ENCODE peak calls at places on chromosomes 4 and X, in seven cellular contexts. N is tibial nerve, K is IMR-90, D is stomach, G is upper lobe of left lung, X is ovary, W is NB4. S is an unnamed sample.

GRCh38 chr4:6420972-6421371 is 51.4 kb downstream of the PPP2R2C start:
- DNase-seq in G (no peak), N (no peak), D (no peak), K (no peak), X (no peak), W (no peak), S (no peak)

GRCh38 chr4:138891610-138892009 is 124.0 kb upstream of the NOCT start:
- DNase-seq in X (no peak), W (no peak), K (no peak), G (no peak), N (no peak), D (no peak), S (no peak)

GRCh38 chr4:185115827-185116232 is 27.2 kb upstream of the SLC25A4 start:
- DNase-seq in G (peak), N (no peak), W (peak), D (peak), K (peak), X (peak), S (no peak)

GRCh38 chr4:156948133-156948532 is 23.5 kb downstream of the PDGFC start:
- DNase-seq in K (no peak), G (no peak), N (no peak), D (no peak), W (no peak), X (no peak), S (no peak)

GRCh38 chr4:13888112-13888511 is 260.6 kb upstream of the BOD1L1 start:
- DNase-seq in K (peak), X (no peak), D (no peak), W (no peak), N (no peak), G (no peak), S (no peak)

GRCh38 chr4:146072381-146072780 is 103.1 kb upstream of the LSM6 start:
- DNase-seq in D (no peak), K (no peak), N (no peak), X (no peak), G (no peak), W (peak), S (no peak)

GRCh38 chrX:331145-331771 is 12.7 kb upstream of the GTPBP6 start:
- DNase-seq in N (no peak), X (no peak), K (peak), D (no peak), W (peak), G (no peak), S (no peak)

GRCh38 chrX:9566150-9566621 is 101.3 kb downstream of the TBL1X start:
- DNase-seq in W (no peak), K (peak), D (peak), G (peak), N (peak), X (peak), S (no peak)

GRCh38 chrX:104665691-104666090 is 99.7 kb downstream of the IL1RAPL2 start:
- DNase-seq in K (no peak), X (no peak), W (no peak), G (no peak), N (no peak), D (no peak), S (no peak)

GRCh38 chrX:77617206-77617605 is 168.8 kb downstream of the ATRX start:
- DNase-seq in N (no peak), K (no peak), X (no peak), D (no peak), G (no peak), W (no peak), S (no peak)

GRCh38 chrX:34629572-34629971 is 27.5 kb downstream of the TMEM47 start:
- DNase-seq in W (no peak), N (peak), X (no peak), D (no peak), G (no peak), K (no peak), S (no peak)

GRCh38 chr4:10098770-10099139 is 17.8 kb downstream of the WDR1 start:
- DNase-seq in K (peak), N (no peak), D (no peak), X (no peak), W (peak), G (no peak), S (no peak)

GRCh38 chrX:115400960-115401359 is 111.4 kb downstream of the LUZP4 start:
- DNase-seq in N (no peak), X (no peak), K (no peak), D (no peak), G (no peak), W (no peak), S (no peak)

GRCh38 chrX:104255465-104255864 is 732 bp upstream of the ESX1 start:
- DNase-seq in W (no peak), D (no peak), X (no peak), N (no peak), G (no peak), K (no peak), S (no peak)

GRCh38 chrX:101744085-101744484 is 84.4 kb upstream of the ARMCX2 start:
- DNase-seq in G (no peak), N (no peak), W (no peak), X (no peak), K (no peak), D (no peak), S (no peak)

GRCh38 chr4:104906274-104906673 is 240.4 kb upstream of the TET2 start:
- DNase-seq in N (no peak), W (no peak), D (no peak), G (no peak), X (no peak), K (no peak), S (no peak)

GRCh38 chr4:91827914-91828313 is 475.9 kb upstream of the GRID2 start:
- DNase-seq in X (no peak), N (no peak), W (no peak), K (no peak), G (no peak), D (no peak), S (no peak)

GRCh38 chr4:177349191-177349590 is 39.5 kb downstream of the NEIL3 start:
- DNase-seq in X (no peak), G (no peak), W (no peak), K (no peak), N (no peak), D (no peak), S (no peak)

GRCh38 chr4:108941914-108942379 is 179.1 kb upstream of the ETNPPL start:
- DNase-seq in N (no peak), X (no peak), K (no peak), D (no peak), G (no peak), W (peak), S (no peak)

GRCh38 chr4:109040441-109040840 is 262.0 kb downstream of the COL25A1 start:
- DNase-seq in W (peak), X (no peak), G (no peak), N (no peak), D (no peak), K (no peak), S (no peak)

GRCh38 chr4:128974203-128974602 is 119.1 kb downstream of the SCLT1 start:
- DNase-seq in K (peak), G (no peak), X (no peak), D (no peak), N (no peak), W (no peak), S (no peak)

GRCh38 chrX:70554948-70555347 is 110.3 kb downstream of the DLG3 start:
- DNase-seq in K (no peak), W (no peak), X (no peak), N (no peak), G (no peak), D (no peak), S (no peak)

GRCh38 chr4:177448850-177449249 is 6.6 kb upstream of the AGA start:
- DNase-seq in D (no peak), N (no peak), K (peak), W (no peak), X (no peak), G (no peak), S (no peak)

GRCh38 chrX:2484721-2485459 is 15.9 kb downstream of the DHRSX start:
- DNase-seq in W (no peak), X (peak), K (peak), G (no peak), N (peak), D (no peak), S (no peak)

GRCh38 chrX:63713510-63713909 is 71.5 kb downstream of the ARHGEF9 start:
- DNase-seq in X (no peak), W (no peak), N (no peak), K (peak), D (no peak), G (peak), S (no peak)

GRCh38 chrX:10797493-10797892 is 177.1 kb upstream of the MID1 start:
- DNase-seq in N (no peak), G (no peak), W (no peak), X (no peak), K (peak), D (no peak), S (no peak)

GRCh38 chr4:120918788-120919187 is 3.7 kb downstream of the PRDM5 start:
- DNase-seq in G (peak), D (no peak), W (no peak), X (no peak), N (no peak), K (peak), S (no peak)

GRCh38 chr4:74996996-74997395 is 64.1 kb downstream of the PARM1 start:
- DNase-seq in W (no peak), K (no peak), D (no peak), X (no peak), G (no peak), N (no peak), S (no peak)

DNA sequence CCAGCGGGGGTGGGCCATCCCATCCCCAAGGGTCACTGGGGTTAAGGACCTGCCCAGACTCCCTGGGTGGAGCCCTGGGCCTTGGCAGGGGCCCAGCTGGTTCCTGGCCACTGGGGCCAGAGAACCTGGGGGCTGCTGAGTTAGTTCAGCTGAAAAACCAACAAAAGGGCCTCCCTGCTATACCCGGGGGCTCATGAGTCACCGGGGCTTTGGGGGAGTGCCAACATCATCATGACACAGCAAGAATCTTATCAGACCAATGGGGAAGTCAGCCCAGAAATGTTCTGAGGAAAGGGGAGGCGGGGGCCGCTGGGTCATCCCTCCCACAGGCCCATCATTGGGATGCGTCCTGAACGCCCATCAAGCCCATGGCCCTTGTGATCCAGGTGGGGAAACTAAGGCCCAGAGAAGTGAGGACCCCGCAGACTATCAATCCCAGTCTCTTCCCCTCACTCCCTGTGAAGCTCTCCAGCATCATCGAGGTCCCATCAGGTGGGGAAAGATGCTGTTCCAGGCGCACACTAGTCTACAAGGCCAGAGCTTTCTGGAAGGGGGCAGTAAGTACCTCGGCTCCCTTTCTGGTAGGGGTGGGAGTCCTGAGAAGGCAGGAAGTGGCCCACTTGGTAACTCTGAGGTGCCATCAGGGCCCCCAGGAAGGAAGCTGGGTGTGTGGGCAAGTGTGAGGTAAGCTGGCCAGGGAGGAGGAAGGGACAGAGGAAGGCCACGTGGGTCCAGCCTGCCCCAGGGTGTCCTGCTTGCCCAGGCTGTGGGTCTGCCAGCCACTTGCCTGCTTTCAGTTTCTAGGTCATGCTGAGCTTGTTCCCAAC is 4.5 kb downstream of the G6PD start:
- DNase-seq in K (peak), G (peak), X (peak), D (peak), W (peak), N (peak), S (no peak)
- TF ChIP-seq POLR2A in K (no peak), G (no peak), X (no peak), D (no peak), W (no peak), N (no peak), S (no peak)

DNA sequence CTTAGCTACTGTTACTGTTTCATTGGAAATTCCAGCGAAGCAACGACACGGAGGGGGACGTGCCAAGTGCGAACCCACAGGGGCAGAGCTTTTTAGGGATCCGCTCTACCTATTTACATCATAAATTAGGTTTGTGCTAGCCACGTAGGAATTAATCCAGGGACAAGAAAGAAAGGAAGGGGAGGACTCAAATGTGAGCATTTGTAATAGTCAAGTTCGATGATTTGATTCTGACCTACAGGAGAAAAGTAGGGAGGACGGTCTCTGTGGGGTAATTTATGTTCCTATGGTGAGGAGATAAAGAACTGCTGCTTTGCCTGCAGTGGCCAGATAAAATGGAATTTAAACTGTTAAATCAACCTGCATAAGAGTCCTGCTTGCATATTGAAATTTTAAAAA is 1.7 kb downstream of the INTS6L start:
- DNase-seq in G (no peak), D (no peak), W (no peak), N (no peak), X (no peak), K (no peak), S (no peak)
- TF ChIP-seq POLR2A in G (no peak), D (no peak), W (peak), N (no peak), X (no peak), K (no peak), S (no peak)

GRCh38 chr4:78732332-78733104 is 43.6 kb upstream of the BMP2K start:
- DNase-seq in W (no peak), D (no peak), K (no peak), G (no peak), X (no peak), N (no peak), S (no peak)
- TF ChIP-seq POLR2A in W (no peak), D (no peak), K (no peak), G (no peak), X (no peak), N (no peak), S (no peak)

GRCh38 chr4:56424176-56424575 is 11.2 kb downstream of the PPAT start:
- DNase-seq in X (no peak), G (no peak), N (no peak), K (no peak), W (no peak), D (no peak), S (no peak)
- TF ChIP-seq POLR2A in X (no peak), G (no peak), N (no peak), K (no peak), W (no peak), D (no peak), S (no peak)

GRCh38 chrX:48835524-48836329 is at the start of gene PCSK1N:
- DNase-seq in K (no peak), W (no peak), X (no peak), D (no peak), N (no peak), G (no peak), S (no peak)

GRCh38 chrX:48831909-48832291 is 3.5 kb downstream of the PCSK1N start:
- DNase-seq in W (no peak), G (no peak), N (no peak), D (no peak), X (no peak), K (no peak), S (no peak)

GRCh38 chrX:48834383-48834709 is 1.1 kb downstream of the PCSK1N start:
- DNase-seq in W (no peak), D (no peak), G (no peak), X (no peak), K (no peak), N (no peak), S (no peak)

GRCh38 chrX:48831136-48831908 is 4.1 kb downstream of the PCSK1N start:
- DNase-seq in K (no peak), X (no peak), N (no peak), G (no peak), W (no peak), D (no peak), S (no peak)

DNA sequence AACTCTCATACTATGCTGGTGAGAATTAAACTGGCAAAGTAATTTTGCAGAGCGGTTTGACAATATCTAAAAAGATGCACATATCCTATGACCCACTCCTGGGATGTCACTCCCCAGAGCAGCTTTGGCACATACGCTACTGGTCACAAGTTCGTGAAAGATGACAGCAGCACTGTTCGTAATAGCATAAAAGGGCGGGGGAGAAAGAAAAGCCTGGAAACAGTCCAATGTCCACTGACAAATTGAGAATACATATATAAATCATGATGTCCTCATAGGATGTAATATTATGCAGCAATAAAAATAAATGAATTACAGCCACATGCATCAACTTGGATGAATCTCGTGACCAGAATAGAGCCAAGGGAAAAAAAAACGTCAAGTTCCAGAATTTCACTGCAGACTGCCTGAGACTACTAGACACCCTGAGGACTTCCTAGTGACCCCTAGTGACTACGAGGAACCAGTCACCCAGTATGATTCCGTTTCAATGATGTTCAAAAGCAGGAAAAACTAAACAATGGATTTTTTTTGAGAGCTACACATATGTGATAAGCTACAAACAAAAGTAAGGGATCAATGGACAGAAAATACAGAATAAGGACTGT is 1.8 kb downstream of the PCSK1N start:
- DNase-seq in G (no peak), D (no peak), K (no peak), N (no peak), X (no peak), W (peak), S (no peak)
- TF ChIP-seq POLR2A in G (no peak), D (no peak), K (no peak), N (no peak), X (no peak), W (no peak), S (no peak)

GRCh38 chr4:26859762-26860156 is 882 bp upstream of the STIM2 start:
- DNase-seq in G (no peak), K (no peak), X (no peak), W (no peak), N (no peak), D (no peak), S (no peak)

GRCh38 chr4:26862381-26862915 is 1.8 kb downstream of the STIM2 start:
- DNase-seq in G (no peak), K (no peak), D (no peak), W (no peak), X (no peak), N (no peak), S (no peak)

GRCh38 chr4:26860157-26860921 is at the start of gene STIM2:
- DNase-seq in X (peak), D (peak), W (peak), N (peak), K (peak), G (peak), S (peak)

GRCh38 chr4:26860922-26861433 is 337 bp downstream of the STIM2 start:
- DNase-seq in D (peak), G (peak), X (peak), N (no peak), W (peak), K (peak), S (peak)

DNA sequence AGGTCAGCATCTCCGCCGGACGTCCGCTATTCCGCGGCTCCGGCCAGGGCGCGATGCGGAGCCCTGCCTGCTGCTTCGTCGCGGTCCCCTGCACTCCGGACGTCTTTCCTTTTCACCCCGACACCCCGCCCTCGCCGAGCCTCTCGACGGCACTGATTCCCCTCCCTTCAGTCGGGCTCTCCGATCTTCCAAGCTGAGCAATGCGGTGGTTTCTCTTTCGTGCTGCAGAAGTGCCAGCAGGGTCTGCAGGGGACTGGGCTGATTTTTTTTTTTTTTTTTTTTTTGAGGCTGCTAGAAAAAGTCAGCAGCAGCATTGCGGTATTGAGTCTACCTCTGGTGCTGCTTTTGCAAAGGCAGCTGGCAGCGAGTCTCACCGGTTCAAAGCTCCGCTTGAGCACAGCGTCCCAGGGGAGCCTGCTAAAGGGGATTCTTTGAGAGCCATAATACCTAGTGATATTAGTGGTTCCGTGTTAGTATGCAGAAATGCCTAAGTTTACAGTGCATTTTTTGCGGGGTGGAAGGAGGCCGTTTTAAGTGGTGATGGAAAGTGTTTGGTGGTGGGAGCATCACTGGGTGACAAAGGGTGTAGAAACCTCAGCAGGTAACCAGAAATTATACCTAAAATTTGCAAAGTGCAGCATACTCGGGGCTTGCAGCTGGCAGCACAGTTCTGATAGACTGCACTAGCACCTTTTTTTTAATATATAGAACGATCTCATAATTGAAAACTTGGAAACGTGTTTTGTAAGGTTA is 969 bp downstream of the STIM2 start:
- DNase-seq in D (peak), X (peak), G (peak), N (peak), K (peak), W (peak), S (peak)
- TF ChIP-seq POLR2A in D (no peak), X (no peak), G (peak), N (peak), K (no peak), W (no peak), S (no peak)

GRCh38 chr4:2274320-2275043 is 12.6 kb upstream of the MXD4 start:
- DNase-seq in K (no peak), G (no peak), W (no peak), X (no peak), N (no peak), D (no peak), S (no peak)

GRCh38 chr4:2272026-2272827 is 10.3 kb upstream of the MXD4 start:
- DNase-seq in W (no peak), N (no peak), K (no peak), G (no peak), D (no peak), X (no peak), S (no peak)

GRCh38 chr4:2272828-2273120 is 10.9 kb upstream of the MXD4 start:
- DNase-seq in W (no peak), X (no peak), K (no peak), G (no peak), D (no peak), N (no peak), S (no peak)

GRCh38 chr4:2273221-2273620 is 11.3 kb upstream of the MXD4 start:
- DNase-seq in W (no peak), D (no peak), N (no peak), X (no peak), G (no peak), K (no peak), S (no peak)

GRCh38 chr4:2273657-2274319 is 11.9 kb upstream of the MXD4 start:
- DNase-seq in W (no peak), D (no peak), G (no peak), X (no peak), K (no peak), N (no peak), S (no peak)
- TF ChIP-seq POLR2A in W (no peak), D (no peak), G (no peak), X (no peak), K (no peak), N (no peak), S (no peak)

S was measured in GM12892.